ENCODE peak calls at places on chromosomes 5 and 9, in eight cellular contexts. R is T-helper 2 cell, H is tibial nerve, U is HEK293T, P is activated gamma-delta T cell treated with Interleukin-2 at 50 U/mL for 16 hours, W is cardiac fibroblast, N is cardiac muscle cell, C is HTR-8/SVneo. I is an unnamed sample.

GRCh38 chr5:16628376-16628775 is 11.6 kb upstream of the RETREG1 start:
- DNase-seq in P (no peak), C (peak), N (no peak), U (no peak), H (no peak), W (no peak), R (no peak), I (no peak)

GRCh38 chr9:81116340-81117207 is 572.8 kb downstream of the TLE1 start:
- DNase-seq in R (no peak), H (no peak), W (no peak), C (peak), P (no peak), U (peak), N (no peak), I (no peak)

GRCh38 chr9:108270041-108270440 is 585.7 kb downstream of the ACTL7B start:
- DNase-seq in N (no peak), R (no peak), C (no peak), H (no peak), P (no peak), U (peak), W (no peak), I (no peak)

GRCh38 chr5:9467199-9468069 is 78.4 kb downstream of the SEMA5A start:
- DNase-seq in H (no peak), P (no peak), C (peak), N (no peak), W (no peak), R (no peak), U (no peak), I (no peak)

GRCh38 chr5:149957855-149958254 is 2.7 kb upstream of the SLC26A2 start:
- DNase-seq in P (no peak), C (peak), U (no peak), H (no peak), N (no peak), R (no peak), W (no peak), I (no peak)

GRCh38 chr5:10481241-10481932 is 39.7 kb downstream of the ROPN1L start:
- DNase-seq in P (no peak), U (no peak), H (no peak), N (no peak), W (no peak), R (no peak), C (no peak), I (no peak)

GRCh38 chr9:16293610-16294009 is 576.9 kb downstream of the BNC2 start:
- DNase-seq in C (no peak), R (no peak), P (no peak), W (no peak), U (no peak), N (no peak), H (no peak), I (no peak)

GRCh38 chr9:94167055-94167346 is 82.7 kb downstream of the PTPDC1 start:
- DNase-seq in P (no peak), R (no peak), W (no peak), N (no peak), C (no peak), U (no peak), H (no peak), I (no peak)

GRCh38 chr9:123232332-123232731 is 36.1 kb downstream of the STRBP start:
- DNase-seq in U (no peak), W (no peak), P (no peak), N (no peak), R (no peak), C (no peak), H (no peak), I (no peak)

GRCh38 chr9:89137548-89138462 is 40.8 kb downstream of the SHC3 start:
- DNase-seq in U (no peak), P (no peak), R (no peak), H (peak), N (peak), C (peak), W (peak), I (no peak)

GRCh38 chr5:96434201-96434645 is 1.2 kb upstream of the PCSK1 start:
- DNase-seq in R (peak), U (peak), W (peak), P (peak), C (peak), N (peak), H (peak), I (peak)

GRCh38 chr9:126561582-126561981 is 52.1 kb upstream of the LMX1B start:
- DNase-seq in H (no peak), C (no peak), W (no peak), R (no peak), N (peak), U (no peak), P (no peak), I (no peak)

GRCh38 chr9:128911529-128912035 is 9.2 kb upstream of the PHYHD1 start:
- DNase-seq in R (no peak), U (no peak), C (peak), N (peak), W (peak), H (no peak), P (no peak), I (no peak)

GRCh38 chr5:169610606-169611005 is 26.5 kb upstream of the DOCK2 start:
- DNase-seq in H (no peak), R (no peak), W (no peak), P (no peak), C (no peak), U (no peak), N (peak), I (no peak)

GRCh38 chr5:154312571-154312970 is 122.0 kb downstream of the GALNT10 start:
- DNase-seq in H (no peak), C (no peak), P (no peak), N (no peak), U (no peak), R (no peak), W (peak), I (no peak)

GRCh38 chr5:65987982-65988381 is 61.6 kb downstream of the ERBIN start:
- DNase-seq in H (no peak), C (no peak), N (no peak), P (no peak), U (no peak), R (no peak), W (no peak), I (no peak)

GRCh38 chr5:145350501-145350900 is 484.6 kb downstream of the PRELID2 start:
- DNase-seq in U (no peak), P (no peak), C (no peak), N (peak), H (no peak), R (no peak), W (peak), I (no peak)

GRCh38 chr5:111806753-111807152 is 49.8 kb upstream of the NREP start:
- DNase-seq in W (no peak), C (no peak), N (no peak), R (no peak), P (no peak), H (no peak), U (no peak), I (no peak)

GRCh38 chr5:154546719-154547118 is 68.7 kb upstream of the HAND1 start:
- DNase-seq in W (no peak), N (no peak), U (no peak), C (no peak), R (no peak), H (no peak), P (no peak), I (no peak)

GRCh38 chr5:149002053-149002452 is 60.8 kb downstream of the SH3TC2 start:
- DNase-seq in H (no peak), U (no peak), P (no peak), W (peak), R (no peak), N (peak), C (peak), I (no peak)

I was measured in MM.1S.